ENCODE peak calls at places on chromosomes 11 and 22, in six cellular contexts. F is H1, R is A549, J is SK-N-SH, G is HepG2, U is GM12878. W is an unnamed sample.
A peak's percentile ranks its signal among the peaks of the same experiment; 100 is the strongest.

GRCh38 chr11:86869966-86870570 is 69.7 kb downstream of the PRSS23 start:
- DNase-seq in F (peak; percentile 74), R (peak; percentile 54), J (peak; percentile 69), G (peak; percentile 29), U (no peak), W (peak; percentile 76)

GRCh38 chr11:116948375-116948774 is 111.0 kb upstream of the APOA1 start:
- DNase-seq in F (no peak), R (peak; percentile 21), J (no peak), G (no peak), U (no peak), W (no peak)

GRCh38 chr11:27241316-27242122 is 121.5 kb downstream of the CCDC34 start:
- DNase-seq in F (no peak), R (peak; percentile 19), J (no peak), G (no peak), U (no peak), W (no peak)

GRCh38 chr11:133026952-133027351 is 505.3 kb downstream of the OPCML start:
- DNase-seq in F (no peak), R (no peak), J (no peak), G (no peak), U (no peak), W (no peak)

GRCh38 chr11:88383446-88383845 is 45.9 kb upstream of the CTSC start:
- DNase-seq in F (no peak), R (peak; percentile 5), J (no peak), G (no peak), U (no peak), W (no peak)

GRCh38 chr22:50688448-50688847 is 15.8 kb downstream of the SHANK3 start:
- DNase-seq in F (peak; percentile 26), R (no peak), J (no peak), G (no peak), U (no peak), W (no peak)

GRCh38 chr11:250740-251299 is 14.0 kb downstream of the PSMD13 start:
- DNase-seq in F (peak; percentile 94), R (peak; percentile 63), J (peak; percentile 66), G (no peak), U (no peak), W (peak; percentile 76)

GRCh38 chr22:21940521-21940920 is 12.1 kb downstream of the PPM1F start:
- DNase-seq in F (no peak), R (no peak), J (no peak), G (no peak), U (no peak), W (no peak)

GRCh38 chr11:32136654-32137053 is 45.8 kb downstream of the RCN1 start:
- DNase-seq in F (no peak), R (no peak), J (no peak), G (no peak), U (no peak), W (no peak)

GRCh38 chr11:68591719-68592118 is 92.6 kb upstream of the GAL start:
- DNase-seq in F (no peak), R (no peak), J (no peak), G (no peak), U (no peak), W (no peak)

GRCh38 chr11:113873241-113873626 is 2.1 kb downstream of the USP28 start:
- DNase-seq in F (no peak), R (no peak), J (no peak), G (no peak), U (no peak), W (no peak)

GRCh38 chr11:3959918-3960295 is 104.4 kb downstream of the STIM1 start:
- DNase-seq in F (no peak), R (no peak), J (no peak), G (no peak), U (no peak), W (no peak)

GRCh38 chr11:10784229-10785145 is 24.2 kb downstream of the EIF4G2 start:
- DNase-seq in F (no peak), R (no peak), J (peak; percentile 37), G (no peak), U (no peak), W (no peak)

GRCh38 chr11:2399488-2400068 is 972 bp upstream of the TSSC4 start:
- DNase-seq in F (peak; percentile 62), R (peak; percentile 35), J (no peak), G (no peak), U (no peak), W (peak; percentile 40)

GRCh38 chr11:134762248-134763029 is 350.4 kb upstream of the B3GAT1 start:
- DNase-seq in F (no peak), R (no peak), J (no peak), G (no peak), U (no peak), W (peak; percentile 5)

GRCh38 chr11:118277312-118277711 is 13.2 kb upstream of the MPZL2 start:
- DNase-seq in F (no peak), R (no peak), J (no peak), G (peak; percentile 39), U (no peak), W (no peak)

GRCh38 chr11:32033491-32033890 is 57.4 kb upstream of the RCN1 start:
- DNase-seq in F (no peak), R (no peak), J (no peak), G (no peak), U (no peak), W (no peak)

GRCh38 chr11:100647861-100648260 is 39.2 kb upstream of the ARHGAP42 start:
- DNase-seq in F (no peak), R (no peak), J (no peak), G (no peak), U (no peak), W (no peak)

GRCh38 chr11:57251491-57252104 is 14.5 kb upstream of the APLNR start:
- DNase-seq in F (no peak), R (no peak), J (no peak), G (no peak), U (no peak), W (peak; percentile 45)

GRCh38 chr11:125374398-125374797 is 121.7 kb downstream of the FEZ1 start:
- DNase-seq in F (no peak), R (no peak), J (no peak), G (no peak), U (no peak), W (no peak)

GRCh38 chr11:125375146-125375545 is 120.9 kb downstream of the FEZ1 start:
- DNase-seq in F (no peak), R (no peak), J (no peak), G (no peak), U (no peak), W (no peak)

GRCh38 chr11:125376856-125377255 is 119.2 kb downstream of the FEZ1 start:
- DNase-seq in F (no peak), R (no peak), J (no peak), G (no peak), U (no peak), W (no peak)

GRCh38 chr11:125378083-125378482 is 118.0 kb downstream of the FEZ1 start:
- DNase-seq in F (no peak), R (no peak), J (no peak), G (no peak), U (no peak), W (no peak)

DNA sequence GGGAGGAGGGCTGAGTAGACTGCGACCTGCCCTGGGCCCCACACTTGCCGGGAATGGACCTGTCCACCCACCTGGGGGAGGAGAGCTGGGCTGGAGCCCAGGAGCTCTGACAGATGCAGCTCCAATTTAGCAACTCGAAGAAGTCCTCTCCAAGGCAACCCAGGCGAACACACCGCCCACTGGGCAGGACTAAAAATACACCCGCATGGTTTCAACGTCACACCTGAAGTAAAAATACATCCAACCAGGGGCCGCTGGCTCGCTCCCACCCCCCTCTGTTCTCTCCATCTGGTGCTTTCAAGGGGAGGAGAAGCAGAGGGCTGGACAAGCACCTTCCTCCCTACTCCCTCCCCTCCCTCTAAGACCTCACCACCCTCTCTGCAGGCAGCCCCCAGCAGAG is 119.9 kb downstream of the FEZ1 start:
- DNase-seq in F (no peak), R (no peak), J (no peak), G (no peak), U (no peak), W (peak; percentile 8)
- TF ChIP-seq MAX in F (no peak), R (no peak), J (no peak), G (no peak), U (no peak), W (no peak)

DNA sequence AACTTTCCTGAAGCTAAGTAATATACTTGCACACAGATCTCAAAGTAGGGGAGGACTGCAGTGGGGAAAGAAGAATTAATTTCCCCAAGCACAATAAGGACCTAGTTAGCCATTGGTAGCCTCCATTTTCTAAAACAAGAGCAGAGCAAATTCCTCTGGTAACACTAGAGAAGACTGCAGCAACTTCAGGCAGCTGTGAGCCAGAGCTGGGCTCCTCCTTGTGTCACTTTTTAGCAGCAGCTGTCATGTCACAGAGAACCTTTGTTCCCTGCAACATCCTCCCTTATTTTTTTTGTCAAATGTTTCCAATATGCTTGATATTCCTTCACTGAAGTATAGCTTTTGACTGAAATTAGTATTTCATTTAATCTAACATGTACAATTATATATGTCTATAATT is 54.4 kb downstream of the RRAS2 start:
- DNase-seq in F (no peak), R (no peak), J (no peak), G (no peak), U (no peak), W (no peak)
- TF ChIP-seq CHD2 in F (no peak), R (no peak), J (no peak), G (no peak), U (no peak), W (no peak)

GRCh38 chr11:9565822-9566560 is 7.5 kb upstream of the WEE1 start:
- DNase-seq in F (no peak), R (peak; percentile 99), J (peak; percentile 16), G (peak; percentile 99), U (peak; percentile 84), W (peak; percentile 88)
- TF ChIP-seq MAX in F (peak; percentile 48), R (peak; percentile 91), J (peak; percentile 92), G (no peak), U (no peak), W (no peak)

GRCh38 chr22:38077096-38077495 is 6.9 kb downstream of the SLC16A8 start:
- DNase-seq in F (no peak), R (no peak), J (no peak), G (no peak), U (no peak), W (no peak)

GRCh38 chr22:38075961-38076360 is 8.0 kb downstream of the SLC16A8 start:
- DNase-seq in F (no peak), R (no peak), J (no peak), G (no peak), U (no peak), W (no peak)

GRCh38 chr22:38073150-38074130 is 10.5 kb downstream of the SLC16A8 start:
- DNase-seq in F (no peak), R (no peak), J (no peak), G (no peak), U (no peak), W (no peak)

GRCh38 chr22:38074181-38075104 is 9.5 kb downstream of the SLC16A8 start:
- DNase-seq in F (peak; percentile 87), R (no peak), J (no peak), G (no peak), U (no peak), W (no peak)

DNA sequence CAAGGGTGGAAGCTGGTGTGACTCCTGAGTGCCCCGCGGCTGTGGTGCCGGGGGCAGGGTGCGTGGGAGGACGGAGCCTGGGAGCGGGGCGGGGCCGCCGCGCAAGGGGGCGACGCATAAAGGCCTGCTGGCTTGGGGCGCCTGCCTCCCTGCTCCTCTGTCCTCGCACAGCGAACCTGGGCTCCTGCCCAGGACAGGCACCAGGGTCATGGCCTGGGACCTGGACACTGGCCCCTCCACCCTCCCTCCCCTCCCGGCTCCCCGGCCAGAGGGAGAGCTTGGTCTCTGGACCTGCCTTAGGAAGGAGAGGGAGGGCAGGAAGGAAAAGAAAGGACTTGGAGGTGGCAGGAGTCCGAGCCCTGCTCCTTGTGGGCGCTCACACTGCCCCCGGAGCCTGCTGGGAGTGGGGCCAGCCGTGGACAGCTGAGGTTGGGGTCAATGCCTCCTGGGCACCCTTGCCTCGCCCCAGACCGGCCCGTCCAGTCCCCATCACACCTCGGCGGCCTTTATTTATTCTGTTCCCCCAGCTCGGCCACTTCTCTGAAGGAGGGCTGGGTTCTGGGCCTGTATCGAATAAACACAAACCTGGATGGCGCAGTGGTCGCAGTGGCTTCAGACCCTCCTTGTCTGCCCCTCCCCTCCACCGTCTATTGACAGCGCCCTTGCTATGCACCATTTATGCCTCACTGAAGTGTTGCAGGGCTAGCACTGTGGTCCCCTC is 8.7 kb downstream of the SLC16A8 start:
- DNase-seq in F (no peak), R (no peak), J (no peak), G (no peak), U (no peak), W (peak; percentile 65)
- TF ChIP-seq CHD2 in F (no peak), R (no peak), J (no peak), G (no peak), U (no peak), W (no peak)